ENCODE peak calls at places on chromosome 7, in five cellular contexts. H, J, W, K and R are unnamed samples.

GRCh38 chr7:32218741-32219283 is 148.6 kb upstream of the PDE1C start:
- DNase-seq in H (no peak), J (no peak), W (no peak), K (no peak), R (no peak)

GRCh38 chr7:116097365-116098009 is 66.9 kb upstream of the TFEC start:
- DNase-seq in H (no peak), J (no peak), W (no peak), K (no peak), R (peak)

GRCh38 chr7:52715701-52716100 is 319.7 kb upstream of the POM121L12 start:
- DNase-seq in H (no peak), J (no peak), W (no peak), K (no peak), R (no peak)

GRCh38 chr7:93819699-93820098 is 70.9 kb downstream of the TFPI2 start:
- DNase-seq in H (no peak), J (no peak), W (no peak), K (no peak), R (no peak)

GRCh38 chr7:80779456-80779855 is 139.4 kb downstream of the SEMA3C start:
- DNase-seq in H (no peak), J (no peak), W (no peak), K (no peak), R (no peak)

GRCh38 chr7:149880871-149881301 is 7.1 kb downstream of the ATP6V0E2 start:
- DNase-seq in H (no peak), J (no peak), W (no peak), K (no peak), R (no peak)

GRCh38 chr7:39926111-39926510 is 23.9 kb upstream of the CDK13 start:
- DNase-seq in H (no peak), J (no peak), W (no peak), K (no peak), R (no peak)

GRCh38 chr7:130266961-130267321 is 278 bp downstream of the CPA2 start:
- DNase-seq in H (no peak), J (no peak), W (no peak), K (no peak), R (no peak)

GRCh38 chr7:106623846-106624245 is 37.1 kb downstream of the CCDC71L start:
- DNase-seq in H (peak), J (no peak), W (no peak), K (no peak), R (no peak)

GRCh38 chr7:105350906-105351305 is 37.8 kb downstream of the SRPK2 start:
- DNase-seq in H (no peak), J (no peak), W (no peak), K (no peak), R (no peak)

GRCh38 chr7:98879198-98879988 is 1.1 kb downstream of the TRRAP start:
- DNase-seq in H (no peak), J (peak), W (no peak), K (peak), R (no peak)

GRCh38 chr7:47301078-47301477 is 280.8 kb downstream of the TNS3 start:
- DNase-seq in H (no peak), J (no peak), W (no peak), K (peak), R (no peak)
- TF ChIP-seq CTCF in H (no peak), J (no peak), W (peak), K (peak), R (no peak)

GRCh38 chr7:87318741-87319140 is 26.7 kb upstream of the CROT start:
- DNase-seq in H (no peak), J (no peak), W (no peak), K (no peak), R (no peak)
- TF ChIP-seq CTCF in H (peak), J (no peak), W (no peak), K (no peak), R (no peak)

GRCh38 chr7:139321071-139321745 is 19.9 kb upstream of the FMC1 start:
- DNase-seq in H (no peak), J (no peak), W (no peak), K (peak), R (peak)
- TF ChIP-seq CTCF in H (peak), J (no peak), W (peak), K (peak), R (peak)

GRCh38 chr7:100051611-100052010 is 2.0 kb downstream of the ZSCAN21 start:
- DNase-seq in H (no peak), J (no peak), W (no peak), K (no peak), R (no peak)

GRCh38 chr7:100049441-100050291 is at the start of gene ZSCAN21:
- DNase-seq in H (peak), J (peak), W (peak), K (peak), R (peak)

GRCh38 chr7:100048680-100049079 is 894 bp upstream of the ZSCAN21 start:
- DNase-seq in H (no peak), J (no peak), W (no peak), K (no peak), R (no peak)

GRCh38 chr7:100057006-100057405 is 7.4 kb downstream of the ZSCAN21 start:
- DNase-seq in H (no peak), J (no peak), W (no peak), K (no peak), R (no peak)

DNA sequence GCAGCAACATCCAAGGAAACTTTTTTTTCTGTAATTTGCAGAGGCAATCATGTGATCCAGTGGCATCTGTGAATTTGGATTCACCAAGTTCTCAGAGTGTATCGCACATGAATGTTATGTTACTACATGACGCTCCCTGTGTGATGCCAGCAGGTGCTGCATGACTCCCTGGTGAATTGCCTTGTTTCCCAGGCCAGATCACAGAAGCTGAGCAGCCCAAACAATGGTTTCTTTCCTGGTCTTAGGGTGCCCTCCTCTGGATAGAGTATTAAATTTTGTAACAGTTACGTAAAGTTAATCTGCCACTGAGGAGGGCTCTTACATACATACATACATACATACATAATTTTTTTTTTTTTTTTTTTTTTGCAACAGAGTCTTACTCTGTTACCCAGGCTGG is 3.6 kb downstream of the ZSCAN21 start:
- DNase-seq in H (peak), J (no peak), W (no peak), K (peak), R (peak)
- TF ChIP-seq CTCF in H (peak), J (peak), W (peak), K (no peak), R (peak)

DNA sequence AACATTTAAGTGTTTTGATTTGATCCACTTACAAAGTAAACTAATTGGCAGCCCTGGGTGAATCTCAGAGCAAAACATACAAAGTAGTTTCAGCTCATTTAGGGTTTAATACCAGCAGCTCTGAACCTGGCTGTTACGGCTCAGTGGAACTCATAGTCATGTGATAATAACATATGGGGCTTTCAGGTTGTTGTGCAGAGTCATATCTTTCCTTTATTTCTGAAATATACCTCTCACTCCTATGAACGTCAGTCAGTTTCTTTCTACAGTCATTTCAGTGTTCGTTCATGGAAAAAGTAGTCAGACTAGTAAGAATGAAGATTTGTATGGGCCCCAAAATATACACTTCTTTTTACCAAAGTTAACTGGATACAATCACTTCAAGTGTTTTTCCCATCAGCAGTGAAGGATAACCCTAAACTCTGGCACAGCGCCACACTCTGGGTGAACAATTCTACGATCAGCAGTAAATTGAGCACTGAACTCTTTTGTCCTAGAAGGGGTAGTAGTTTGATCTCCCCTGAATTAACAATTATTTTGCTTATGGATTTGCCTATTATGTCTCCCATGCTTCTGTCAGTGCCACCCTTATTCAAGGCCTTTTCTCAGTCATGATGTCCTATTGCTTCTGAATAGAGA is 218.6 kb downstream of the THSD7A start:
- DNase-seq in H (no peak), J (no peak), W (no peak), K (peak), R (peak)
- TF ChIP-seq CTCF in H (no peak), J (no peak), W (no peak), K (peak), R (no peak)

DNA sequence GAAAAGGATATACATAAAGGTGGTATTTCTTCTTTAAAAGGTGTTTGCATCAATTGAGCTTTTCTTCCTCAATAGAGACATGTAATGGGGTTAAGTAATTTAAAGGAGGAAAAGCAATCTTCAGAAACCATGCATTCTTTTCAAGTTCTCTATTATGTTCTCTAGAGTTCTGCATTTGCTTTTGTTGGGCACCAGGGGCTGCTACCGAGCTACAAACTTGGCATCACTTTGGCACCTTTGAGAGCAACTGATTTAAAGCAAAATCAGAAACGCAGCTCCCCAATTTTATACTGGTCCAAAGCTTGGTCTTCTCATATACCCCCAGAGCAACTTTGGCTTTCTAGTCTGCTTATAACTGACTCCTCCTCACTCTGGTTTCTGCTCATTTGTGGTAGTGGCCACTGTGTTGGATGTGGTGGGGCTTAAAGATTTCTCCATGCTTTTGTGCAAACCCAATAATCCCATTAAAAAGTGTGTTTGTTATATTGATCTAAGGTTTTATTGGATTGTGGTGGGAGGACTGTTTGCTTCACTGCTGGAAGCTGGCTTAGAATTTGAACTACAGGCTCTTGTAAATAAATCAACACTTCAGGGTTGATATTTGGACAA is 712.1 kb downstream of the PHTF2 start:
- DNase-seq in H (peak), J (no peak), W (no peak), K (peak), R (peak)
- TF ChIP-seq CTCF in H (peak), J (peak), W (peak), K (peak), R (peak)

DNA sequence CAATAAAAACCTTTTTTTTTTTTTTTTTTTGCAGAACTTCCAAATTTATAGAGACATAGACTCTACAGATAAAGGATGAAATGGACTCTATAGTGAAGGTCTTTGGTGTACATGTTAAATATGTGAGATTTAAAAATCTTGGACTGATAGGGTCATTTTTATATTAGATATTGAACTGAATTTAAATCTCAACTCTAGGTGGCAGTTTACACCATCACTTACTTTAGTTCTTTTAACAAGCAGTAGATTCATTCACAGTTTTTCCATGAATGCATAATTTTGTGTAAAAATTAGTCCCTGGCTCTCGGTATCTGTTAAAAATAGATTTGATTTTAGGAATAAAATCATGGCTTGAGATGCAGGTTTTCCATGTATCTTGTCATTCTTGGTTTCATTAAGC is 31.1 kb upstream of the SNX13 start:
- DNase-seq in H (no peak), J (no peak), W (no peak), K (no peak), R (no peak)
- TF ChIP-seq CTCF in H (peak), J (no peak), W (peak), K (no peak), R (peak)

GRCh38 chr7:31052504-31052840 is 364 bp downstream of the ADCYAP1R1 start:
- DNase-seq in H (no peak), J (no peak), W (no peak), K (no peak), R (no peak)
- TF ChIP-seq CTCF in H (no peak), J (no peak), W (no peak), K (no peak), R (no peak)

GRCh38 chr7:27329917-27330316 is 87.3 kb downstream of the EVX1 start:
- DNase-seq in H (no peak), J (no peak), W (no peak), K (no peak), R (no peak)
- TF ChIP-seq CTCF in H (no peak), J (no peak), W (no peak), K (peak), R (no peak)